ENCODE peak calls at places on chromosomes 12 and 14, in six cellular contexts. V, T, I, R, X and L are unnamed samples.

GRCh38 chr14:101184562-101184961 is 281.0 kb upstream of the RTL1 start:
- DNase-seq in I (no peak), T (no peak), R (no peak), X (no peak), V (no peak), L (no peak)

GRCh38 chr12:124993568-124994434 is at the start of gene BRI3BP:
- DNase-seq in X (peak), R (peak), T (no peak), V (peak), I (peak), L (peak)

GRCh38 chr14:37035401-37035800 is 137.0 kb downstream of the SLC25A21 start:
- DNase-seq in I (no peak), T (no peak), X (no peak), R (no peak), V (no peak), L (no peak)

GRCh38 chr12:1171657-1172056 is 180.6 kb downstream of the ERC1 start:
- DNase-seq in I (peak), V (no peak), R (peak), T (peak), X (peak), L (peak)

GRCh38 chr12:51392556-51393237 is 1.5 kb upstream of the GALNT6 start:
- DNase-seq in X (peak), V (no peak), I (no peak), R (peak), T (no peak), L (peak)

GRCh38 chr14:105126126-105126969 is 42.2 kb downstream of the JAG2 start:
- DNase-seq in V (no peak), I (no peak), X (no peak), T (no peak), R (no peak), L (no peak)

GRCh38 chr14:71773900-71774481 is 158.2 kb upstream of the RGS6 start:
- DNase-seq in T (no peak), X (no peak), V (no peak), I (no peak), R (no peak), L (no peak)

GRCh38 chr14:56810341-56810740 is at the start of gene OTX2:
- DNase-seq in I (no peak), V (no peak), T (no peak), R (no peak), X (peak), L (peak)

GRCh38 chr12:25689996-25690501 is 137.0 kb upstream of the LMNTD1 start:
- DNase-seq in V (no peak), R (peak), T (peak), X (no peak), I (peak), L (no peak)

GRCh38 chr14:57487771-57488170 is 5.9 kb downstream of the CCDC198 start:
- DNase-seq in I (no peak), T (no peak), V (no peak), R (peak), X (no peak), L (no peak)

GRCh38 chr14:89855961-89856360 is 98.6 kb downstream of the EFCAB11 start:
- DNase-seq in V (no peak), X (no peak), I (no peak), R (peak), T (peak), L (no peak)

GRCh38 chr12:94841904-94842610 is 161.4 kb downstream of the NDUFA12 start:
- DNase-seq in V (no peak), T (no peak), X (no peak), R (no peak), I (no peak), L (no peak)

GRCh38 chr14:100295376-100296105 is 10.7 kb downstream of the SLC25A29 start:
- DNase-seq in I (peak), V (no peak), X (no peak), R (no peak), T (peak), L (no peak)

GRCh38 chr14:65966188-65966587 is 520.0 kb upstream of the CCDC196 start:
- DNase-seq in I (no peak), R (no peak), T (no peak), X (no peak), V (no peak), L (no peak)

GRCh38 chr14:51828017-51828797 is 32.2 kb upstream of the GNG2 start:
- DNase-seq in I (no peak), V (peak), X (peak), R (peak), T (peak), L (no peak)

GRCh38 chr14:45150386-45150890 is 14.7 kb downstream of the FANCM start:
- DNase-seq in I (no peak), X (no peak), V (no peak), R (no peak), T (no peak), L (no peak)

GRCh38 chr12:54725233-54725843 is 77.2 kb upstream of the DCD start:
- DNase-seq in X (peak), V (peak), R (peak), T (no peak), I (no peak), L (peak)

GRCh38 chr12:51635371-51635770 is 44.3 kb downstream of the SCN8A start:
- DNase-seq in T (no peak), I (no peak), X (no peak), R (peak), V (no peak), L (no peak)

GRCh38 chr12:103915306-103915705 is 14.9 kb upstream of the HSP90B1 start:
- DNase-seq in X (no peak), I (no peak), R (peak), T (no peak), V (no peak), L (no peak)

GRCh38 chr12:113818833-113819232 is 147.3 kb downstream of the RBM19 start:
- DNase-seq in T (no peak), X (peak), I (no peak), R (peak), V (peak), L (peak)

GRCh38 chr12:91817512-91817911 is 328.1 kb downstream of the BTG1 start:
- DNase-seq in X (no peak), I (no peak), R (peak), V (no peak), T (no peak), L (no peak)

GRCh38 chr12:27751386-27752047 is 28.5 kb upstream of the KLHL42 start:
- DNase-seq in R (no peak), I (peak), T (no peak), V (peak), X (peak), L (no peak)

GRCh38 chr12:63826002-63826585 is 18.4 kb upstream of the SRGAP1 start:
- DNase-seq in T (no peak), V (peak), R (peak), X (peak), I (no peak), L (no peak)

GRCh38 chr14:54253195-54253947 is 143.4 kb upstream of the CDKN3 start:
- DNase-seq in X (no peak), V (peak), T (no peak), R (peak), I (peak), L (no peak)

GRCh38 chr14:91383439-91383838 is 34.2 kb downstream of the CCDC88C start:
- DNase-seq in X (peak), T (no peak), I (no peak), V (no peak), R (no peak), L (no peak)

GRCh38 chr14:52365071-52365470 is 51.0 kb downstream of the PTGER2 start:
- DNase-seq in X (no peak), V (no peak), T (no peak), I (no peak), R (peak), L (no peak)

GRCh38 chr12:13211191-13211858 is 14.8 kb downstream of the EMP1 start:
- DNase-seq in V (no peak), X (no peak), I (no peak), R (peak), T (no peak), L (no peak)

GRCh38 chr12:18723752-18724151 is 14.1 kb downstream of the PLCZ1 start:
- DNase-seq in R (peak), T (no peak), I (no peak), V (peak), X (no peak), L (no peak)

GRCh38 chr12:108320503-108321293 is 18.4 kb downstream of the CMKLR1 start:
- DNase-seq in X (no peak), R (no peak), V (no peak), T (no peak), I (no peak), L (no peak)

GRCh38 chr12:52203126-52203921 is 11.5 kb upstream of the KRT80 start:
- DNase-seq in X (peak), I (peak), T (peak), R (peak), V (peak), L (no peak)

GRCh38 chr12:87967871-87968270 is 61.3 kb downstream of the C12orf50 start:
- DNase-seq in T (no peak), X (no peak), I (no peak), R (no peak), V (no peak), L (no peak)

GRCh38 chr12:54824402-54824801 is 29.9 kb upstream of the MUCL1 start:
- DNase-seq in R (no peak), X (no peak), T (no peak), V (no peak), I (no peak), L (no peak)

GRCh38 chr12:120079352-120080042 is 37.1 kb downstream of the RAB35 start:
- DNase-seq in I (no peak), X (no peak), R (no peak), V (peak), T (no peak), L (no peak)

GRCh38 chr14:95217391-95217900 is 60.1 kb upstream of the DICER1 start:
- DNase-seq in R (no peak), T (no peak), V (no peak), X (no peak), I (no peak), L (peak)

GRCh38 chr12:130611026-130611905 is 104.8 kb downstream of the RIMBP2 start:
- DNase-seq in R (no peak), T (no peak), I (no peak), X (no peak), V (no peak), L (no peak)

DNA sequence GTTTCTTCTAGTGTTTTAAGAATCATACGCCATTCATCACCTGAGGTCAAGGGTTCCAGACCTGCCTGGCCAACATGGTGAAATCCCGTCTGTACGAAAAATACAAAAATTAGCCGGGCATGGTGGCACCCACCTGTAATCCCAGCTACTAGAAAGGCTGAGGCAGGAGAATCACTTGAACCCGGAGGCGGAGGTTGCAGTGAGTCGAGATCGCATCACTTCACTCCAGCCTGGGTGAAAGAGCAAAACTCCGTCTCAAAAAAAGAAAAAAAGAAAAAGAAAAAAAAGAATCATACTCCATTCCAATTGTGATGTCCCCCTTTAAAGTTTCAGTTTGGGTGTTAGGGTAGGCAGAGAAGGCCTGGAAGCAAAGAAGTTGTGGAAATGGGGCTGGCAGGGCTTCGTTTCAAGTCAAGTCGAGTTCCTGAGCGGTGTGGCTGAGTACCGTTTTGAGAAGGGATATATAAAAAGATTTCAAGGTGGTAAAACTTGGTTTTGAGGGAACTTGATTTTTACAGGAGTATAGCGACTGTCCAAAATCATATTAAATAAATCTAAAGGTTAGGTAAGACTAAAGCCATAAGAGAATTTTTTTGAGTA is 1.5 kb upstream of the TAOK3 start:
- DNase-seq in X (no peak), T (no peak), I (no peak), R (no peak), V (no peak), L (no peak)
- H3K4me3 ChIP-seq in X (no peak), T (no peak), I (no peak), R (no peak), V (no peak), L (no peak)

GRCh38 chr14:23294734-23295561 is 7.7 kb downstream of the PPP1R3E start:
- DNase-seq in R (peak), X (peak), T (peak), V (peak), I (peak), L (peak)
- H3K4me3 ChIP-seq in R (no peak), X (no peak), T (no peak), V (peak), I (no peak), L (no peak)

DNA sequence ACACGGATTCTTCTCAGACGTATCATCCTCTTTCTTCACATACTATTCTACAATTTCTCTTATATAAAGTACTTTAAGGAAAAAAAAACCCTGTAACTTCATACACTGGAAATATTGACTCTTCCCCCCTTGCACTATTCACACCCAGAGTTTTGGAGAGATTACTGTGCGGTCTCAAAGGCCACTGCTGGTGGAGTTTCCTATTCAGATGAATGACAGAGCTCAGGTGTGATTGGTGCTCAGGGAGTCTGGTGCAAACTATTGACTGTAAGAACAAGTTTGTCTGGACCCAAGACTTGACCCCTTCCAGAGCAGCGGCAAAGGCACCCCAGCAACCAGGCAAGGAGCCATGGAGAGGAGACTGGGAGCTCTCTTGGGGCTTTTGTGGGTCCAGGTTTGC is 187.5 kb upstream of the OR4E1 start:
- DNase-seq in I (no peak), T (no peak), V (no peak), R (no peak), X (no peak), L (no peak)
- H3K4me3 ChIP-seq in I (no peak), T (no peak), V (no peak), R (no peak), X (no peak), L (no peak)

GRCh38 chr12:9757433-9758025 is 3.2 kb downstream of the CD69 start:
- DNase-seq in V (no peak), T (no peak), R (no peak), I (no peak), X (no peak), L (no peak)

GRCh38 chr12:9761407-9761736 is 671 bp upstream of the CD69 start:
- DNase-seq in I (no peak), V (no peak), X (no peak), R (no peak), T (no peak), L (no peak)

GRCh38 chr12:9760699-9761406 is at the start of gene CD69:
- DNase-seq in R (no peak), X (peak), V (no peak), T (no peak), I (no peak), L (no peak)

GRCh38 chr12:9758119-9758518 is 2.6 kb downstream of the CD69 start:
- DNase-seq in X (no peak), I (no peak), V (no peak), R (no peak), T (no peak), L (no peak)

DNA sequence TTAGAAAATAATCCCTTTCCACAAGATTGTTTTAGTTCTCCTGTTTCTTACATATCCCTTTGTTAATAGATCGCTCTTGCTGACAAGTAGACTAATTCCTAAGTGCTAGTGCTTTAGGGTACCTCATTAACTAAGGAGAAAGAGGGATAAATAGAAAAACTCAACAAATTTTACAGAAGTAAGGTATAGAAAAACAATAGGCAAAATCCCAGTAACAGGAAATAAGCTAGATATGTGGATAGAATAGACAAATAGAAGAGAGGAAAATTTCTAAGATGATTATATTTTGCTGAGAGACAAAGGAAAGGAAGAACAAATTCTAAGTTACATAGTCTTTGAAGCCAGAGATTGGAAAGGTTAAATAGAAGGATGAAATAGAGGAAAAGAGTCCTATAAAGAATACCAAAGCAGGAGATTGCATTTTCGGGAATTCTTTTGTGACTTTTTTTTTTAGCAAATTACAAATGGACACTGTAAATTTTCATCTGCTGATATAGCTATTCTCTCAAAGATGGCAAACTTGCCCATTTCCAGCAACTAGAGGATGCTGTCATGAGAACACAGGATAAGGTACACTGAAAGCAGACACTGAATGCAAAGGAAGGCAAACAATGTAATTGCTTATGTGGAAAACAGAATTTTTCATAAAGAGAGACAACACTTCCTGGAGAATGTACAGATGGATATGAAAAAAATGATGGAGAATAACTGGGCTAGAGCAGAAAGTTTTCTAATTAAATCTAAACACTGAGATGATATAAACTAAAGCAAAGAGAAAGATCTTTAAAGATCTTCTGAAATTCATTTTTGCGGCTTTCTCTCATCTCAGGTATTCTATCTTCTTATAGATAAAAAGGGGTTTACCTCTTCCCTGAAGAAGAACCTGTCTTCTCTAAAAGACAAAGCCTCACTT is 765 bp downstream of the CD69 start:
- DNase-seq in V (no peak), T (no peak), I (no peak), R (no peak), X (no peak), L (no peak)
- H3K4me3 ChIP-seq in V (no peak), T (no peak), I (no peak), R (no peak), X (no peak), L (no peak)

GRCh38 chr12:101594700-101595099 is at the start of gene MYBPC1:
- DNase-seq in X (peak), T (no peak), I (no peak), V (no peak), R (no peak), L (no peak)
- H3K4me3 ChIP-seq in X (no peak), T (no peak), I (no peak), V (no peak), R (no peak), L (no peak)

GRCh38 chr14:102264355-102264754 is 40.6 kb downstream of the MOK start:
- DNase-seq in V (no peak), X (no peak), T (no peak), R (no peak), I (no peak), L (no peak)

GRCh38 chr14:102262894-102263462 is 42.0 kb downstream of the MOK start:
- DNase-seq in I (no peak), T (no peak), R (peak), V (peak), X (peak), L (peak)

DNA sequence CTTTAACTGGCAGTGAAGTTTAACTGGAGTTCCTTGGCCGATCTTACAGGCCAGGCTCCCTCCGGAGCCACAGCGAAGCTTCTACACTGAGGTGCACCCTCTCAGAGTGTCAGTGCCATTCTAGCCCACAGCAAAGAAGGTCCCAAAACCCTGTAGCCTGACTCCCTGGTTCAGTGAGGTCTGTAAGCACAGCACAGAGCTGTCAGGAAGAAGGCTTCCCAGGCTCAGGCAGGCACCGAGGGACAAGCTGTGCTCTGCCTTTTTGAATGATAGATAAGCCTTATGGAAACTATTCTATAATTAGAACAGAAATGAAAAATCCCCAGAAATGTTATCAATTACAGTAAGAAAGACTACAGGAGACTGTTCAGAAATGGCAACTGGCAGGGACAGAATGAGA is 40.2 kb downstream of the MOK start:
- DNase-seq in V (no peak), X (no peak), R (no peak), T (peak), I (no peak), L (no peak)
- H3K4me3 ChIP-seq in V (no peak), X (no peak), R (no peak), T (no peak), I (no peak), L (no peak)

GRCh38 chr12:7101047-7101693 is 7.8 kb downstream of the C1RL start:
- DNase-seq in X (no peak), V (no peak), T (no peak), R (peak), I (no peak), L (no peak)

GRCh38 chr12:7101694-7102131 is 7.3 kb downstream of the C1RL start:
- DNase-seq in T (no peak), I (no peak), V (no peak), R (no peak), X (no peak), L (no peak)

GRCh38 chr12:7102582-7102981 is 6.4 kb downstream of the C1RL start:
- DNase-seq in T (no peak), R (no peak), V (no peak), I (no peak), X (no peak), L (no peak)

GRCh38 chr12:7106082-7106481 is 2.9 kb downstream of the C1RL start:
- DNase-seq in T (no peak), X (no peak), I (no peak), V (no peak), R (no peak), L (no peak)

GRCh38 chr12:7103837-7104236 is 5.2 kb downstream of the C1RL start:
- DNase-seq in I (no peak), R (no peak), X (no peak), T (no peak), V (no peak), L (no peak)
- H3K4me3 ChIP-seq in I (no peak), R (no peak), X (no peak), T (no peak), V (no peak), L (no peak)